ENCODE peak calls at places on chromosomes 7 and 10, in four cellular contexts. One of them, this sample, is unnamed.

GRCh38 chr7:85535974-85536729 is 349.3 kb upstream of the SEMA3D start:
- DNase-seq in BE2C: no peak
- DNase-seq in lower lobe of right lung: no peak
- DNase-seq in PC-9: no peak
- DNase-seq in this sample: no peak

GRCh38 chr10:86707505-86707904 is 39.2 kb downstream of the LDB3 start:
- DNase-seq in BE2C: no peak
- DNase-seq in lower lobe of right lung: no peak
- DNase-seq in PC-9: no peak
- DNase-seq in this sample: no peak

GRCh38 chr7:133771778-133772421 is 355.2 kb upstream of the LRGUK start:
- DNase-seq in BE2C: peak
- DNase-seq in lower lobe of right lung: no peak
- DNase-seq in PC-9: no peak
- DNase-seq in this sample: peak

GRCh38 chr7:11228515-11228914 is 254.8 kb downstream of the PHF14 start:
- DNase-seq in BE2C: peak
- DNase-seq in lower lobe of right lung: peak
- DNase-seq in PC-9: no peak
- DNase-seq in this sample: no peak

GRCh38 chr10:86075512-86075911 is 291.1 kb downstream of the GRID1 start:
- DNase-seq in BE2C: no peak
- DNase-seq in lower lobe of right lung: no peak
- DNase-seq in PC-9: no peak
- DNase-seq in this sample: no peak

GRCh38 chr10:72334196-72334831 is 20.4 kb downstream of the DNAJB12 start:
- DNase-seq in BE2C: peak
- DNase-seq in lower lobe of right lung: peak
- DNase-seq in PC-9: no peak
- DNase-seq in this sample: no peak

GRCh38 chr7:41508755-41509154 is 194.1 kb downstream of the INHBA start:
- DNase-seq in BE2C: no peak
- DNase-seq in lower lobe of right lung: no peak
- DNase-seq in PC-9: no peak
- DNase-seq in this sample: no peak

GRCh38 chr7:83876593-83876992 is 227.7 kb upstream of the SEMA3E start:
- DNase-seq in BE2C: no peak
- DNase-seq in lower lobe of right lung: no peak
- DNase-seq in PC-9: no peak
- DNase-seq in this sample: peak

GRCh38 chr10:113087082-113088029 is 137.3 kb downstream of the TCF7L2 start:
- DNase-seq in BE2C: peak
- DNase-seq in lower lobe of right lung: peak
- DNase-seq in PC-9: peak
- DNase-seq in this sample: peak

GRCh38 chr7:460374-461117 is 59.1 kb downstream of the PDGFA start:
- DNase-seq in BE2C: no peak
- DNase-seq in lower lobe of right lung: peak
- DNase-seq in PC-9: no peak
- DNase-seq in this sample: no peak

GRCh38 chr7:46226860-46227259 is 305.8 kb upstream of the IGFBP3 start:
- DNase-seq in BE2C: no peak
- DNase-seq in lower lobe of right lung: no peak
- DNase-seq in PC-9: no peak
- DNase-seq in this sample: no peak

GRCh38 chr7:102866480-102866879 is 46.3 kb upstream of the LRRC17 start:
- DNase-seq in BE2C: no peak
- DNase-seq in lower lobe of right lung: no peak
- DNase-seq in PC-9: no peak
- DNase-seq in this sample: no peak

GRCh38 chr10:110355922-110356627 is 51.4 kb upstream of the SMNDC1 start:
- DNase-seq in BE2C: no peak
- DNase-seq in lower lobe of right lung: no peak
- DNase-seq in PC-9: no peak
- DNase-seq in this sample: no peak

GRCh38 chr10:77872947-77873557 is 53.5 kb downstream of the DLG5 start:
- DNase-seq in BE2C: no peak
- DNase-seq in lower lobe of right lung: no peak
- DNase-seq in PC-9: no peak
- DNase-seq in this sample: no peak

GRCh38 chr7:93030605-93031225 is 87.1 kb downstream of the SAMD9 start:
- DNase-seq in BE2C: no peak
- DNase-seq in lower lobe of right lung: no peak
- DNase-seq in PC-9: no peak
- DNase-seq in this sample: no peak

GRCh38 chr7:22782616-22783232 is 39.9 kb downstream of the TOMM7 start:
- DNase-seq in BE2C: peak
- DNase-seq in lower lobe of right lung: peak
- DNase-seq in PC-9: peak
- DNase-seq in this sample: peak

DNA sequence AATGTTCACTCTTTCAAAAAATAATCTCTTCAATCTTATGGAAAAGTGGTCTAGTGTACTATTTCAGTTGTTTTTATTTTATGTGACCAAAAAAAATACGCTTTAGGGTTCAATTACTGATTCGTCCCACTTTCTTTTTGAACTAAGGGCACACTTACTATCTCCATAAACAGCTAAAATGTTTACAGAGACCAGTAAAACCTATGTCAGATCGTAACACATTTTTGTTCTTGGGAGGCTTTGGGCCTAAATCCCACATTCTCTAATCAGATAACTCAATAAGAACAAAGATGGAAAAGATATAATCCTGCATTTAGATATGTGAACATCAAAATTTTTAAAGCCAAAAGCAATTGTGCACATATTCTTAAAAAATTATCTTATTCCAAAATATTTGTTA is 29.8 kb upstream of the EPC1 start:
- DNase-seq in BE2C: no peak
- DNase-seq in lower lobe of right lung: no peak
- DNase-seq in PC-9: no peak
- DNase-seq in this sample: no peak
- H3K4me3 ChIP-seq in BE2C: peak
- H3K4me3 ChIP-seq in lower lobe of right lung: peak
- H3K4me3 ChIP-seq in PC-9: peak
- H3K4me3 ChIP-seq in this sample: peak

DNA sequence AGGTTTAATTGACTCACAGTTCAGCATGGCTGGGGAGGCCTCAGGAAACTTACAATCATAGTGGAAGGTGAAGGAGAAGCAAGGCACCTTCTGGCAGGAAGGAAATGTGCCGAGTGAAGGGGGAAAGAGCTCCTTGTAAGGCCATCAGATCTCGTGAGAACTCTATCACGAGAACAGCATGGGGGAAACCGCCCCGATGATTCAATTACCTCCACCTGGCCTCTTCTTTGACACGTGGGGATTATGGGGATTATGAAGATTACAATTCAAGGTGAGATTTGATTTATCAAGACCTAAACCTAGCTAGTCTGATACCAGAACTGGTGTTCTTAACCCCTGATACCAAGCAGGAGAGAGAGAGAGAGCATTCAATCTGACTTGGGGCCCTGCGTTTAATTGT is 258.7 kb downstream of the PTEN start:
- DNase-seq in BE2C: no peak
- DNase-seq in lower lobe of right lung: no peak
- DNase-seq in PC-9: no peak
- DNase-seq in this sample: no peak
- H3K4me3 ChIP-seq in BE2C: no peak
- H3K4me3 ChIP-seq in lower lobe of right lung: no peak
- H3K4me3 ChIP-seq in PC-9: no peak
- H3K4me3 ChIP-seq in this sample: no peak

DNA sequence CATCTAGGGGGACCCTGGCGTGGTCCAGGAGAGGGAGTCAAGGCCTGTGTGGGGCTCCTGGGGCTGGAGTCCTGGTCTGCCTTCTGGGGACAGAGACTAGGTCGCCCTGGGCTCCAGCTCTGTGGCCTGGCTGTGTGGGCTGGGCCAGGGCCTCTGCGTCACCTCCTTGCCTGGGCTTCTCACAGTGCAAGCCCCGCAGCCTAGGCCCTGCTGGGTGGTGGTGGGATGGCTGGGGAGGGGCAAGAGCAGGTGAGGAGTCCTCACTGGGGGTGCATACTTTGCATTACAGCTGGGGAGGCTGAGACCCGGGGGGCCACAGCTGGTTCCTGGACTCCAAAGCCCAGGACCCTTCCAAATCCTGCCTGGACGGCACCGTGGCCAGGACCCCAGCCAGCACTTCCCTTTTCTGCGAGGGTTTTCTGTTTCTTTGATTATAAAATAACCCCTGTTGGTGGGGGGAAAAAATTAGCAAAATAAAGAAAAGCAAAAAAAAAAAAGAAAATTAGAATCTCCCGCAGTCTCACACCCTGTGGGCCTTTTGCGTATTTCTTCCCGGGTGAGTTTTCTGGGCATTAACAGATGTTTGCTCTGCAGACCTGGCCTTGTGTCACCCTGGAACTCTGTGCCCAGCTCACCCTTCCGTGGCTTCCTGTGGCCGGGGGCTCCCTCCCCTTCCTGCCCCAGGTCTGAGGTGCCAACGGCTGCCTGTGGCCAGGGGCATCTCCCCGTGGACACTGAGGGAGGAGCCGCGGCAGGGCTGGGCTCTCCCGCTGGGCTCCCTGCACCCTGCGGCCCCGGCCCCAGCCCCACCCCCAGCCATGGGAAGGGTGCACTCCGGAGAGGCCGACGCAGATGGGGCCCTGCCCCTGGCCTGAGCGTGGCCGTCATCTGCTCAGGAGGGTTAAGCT is 23.7 kb downstream of the PWWP2B start:
- DNase-seq in BE2C: no peak
- DNase-seq in lower lobe of right lung: peak
- DNase-seq in PC-9: peak
- DNase-seq in this sample: no peak
- H3K4me3 ChIP-seq in BE2C: no peak
- H3K4me3 ChIP-seq in lower lobe of right lung: peak
- H3K4me3 ChIP-seq in PC-9: peak
- H3K4me3 ChIP-seq in this sample: no peak

GRCh38 chr10:31064334-31064733 is 32.7 kb upstream of the ZNF438 start:
- DNase-seq in BE2C: peak
- DNase-seq in lower lobe of right lung: no peak
- DNase-seq in PC-9: no peak
- DNase-seq in this sample: no peak
- H3K4me3 ChIP-seq in BE2C: no peak
- H3K4me3 ChIP-seq in lower lobe of right lung: no peak
- H3K4me3 ChIP-seq in PC-9: no peak
- H3K4me3 ChIP-seq in this sample: no peak

DNA sequence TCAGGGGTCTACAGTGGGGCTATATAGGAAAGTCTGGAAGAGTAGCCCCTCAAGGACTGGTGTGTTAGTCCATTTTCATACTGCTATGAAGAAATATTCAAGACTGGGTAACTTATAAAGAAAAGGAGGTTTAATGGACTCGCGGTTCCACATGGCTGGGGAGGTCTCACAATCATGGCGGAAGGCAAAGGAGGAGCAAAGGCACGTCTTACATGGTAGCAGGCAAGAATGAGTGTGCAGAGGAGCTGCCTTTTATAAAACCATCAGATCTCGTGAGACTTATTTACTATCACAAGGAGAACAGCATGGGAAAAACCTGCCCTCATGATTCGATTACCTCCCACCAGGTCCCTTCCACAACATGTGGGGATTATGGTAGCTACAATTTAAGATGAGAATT is 3.0 kb downstream of the FKBP14 start:
- DNase-seq in BE2C: no peak
- DNase-seq in lower lobe of right lung: no peak
- DNase-seq in PC-9: no peak
- DNase-seq in this sample: no peak
- H3K4me3 ChIP-seq in BE2C: no peak
- H3K4me3 ChIP-seq in lower lobe of right lung: no peak
- H3K4me3 ChIP-seq in PC-9: no peak
- H3K4me3 ChIP-seq in this sample: no peak

GRCh38 chr7:73700070-73700423 is 16.6 kb downstream of the BUD23 start:
- DNase-seq in BE2C: no peak
- DNase-seq in lower lobe of right lung: no peak
- DNase-seq in PC-9: no peak
- DNase-seq in this sample: no peak
- H3K4me3 ChIP-seq in BE2C: no peak
- H3K4me3 ChIP-seq in lower lobe of right lung: no peak
- H3K4me3 ChIP-seq in PC-9: no peak
- H3K4me3 ChIP-seq in this sample: no peak

GRCh38 chr7:118281196-118281595 is 56.7 kb downstream of the ANKRD7 start:
- DNase-seq in BE2C: no peak
- DNase-seq in lower lobe of right lung: no peak
- DNase-seq in PC-9: no peak
- DNase-seq in this sample: no peak

GRCh38 chr7:118285358-118285757 is 60.9 kb downstream of the ANKRD7 start:
- DNase-seq in BE2C: no peak
- DNase-seq in lower lobe of right lung: no peak
- DNase-seq in PC-9: no peak
- DNase-seq in this sample: no peak

GRCh38 chr7:118286131-118286530 is 61.6 kb downstream of the ANKRD7 start:
- DNase-seq in BE2C: no peak
- DNase-seq in lower lobe of right lung: no peak
- DNase-seq in PC-9: no peak
- DNase-seq in this sample: no peak

GRCh38 chr7:118280319-118281012 is 56.0 kb downstream of the ANKRD7 start:
- DNase-seq in BE2C: no peak
- DNase-seq in lower lobe of right lung: no peak
- DNase-seq in PC-9: no peak
- DNase-seq in this sample: no peak
- H3K4me3 ChIP-seq in BE2C: no peak
- H3K4me3 ChIP-seq in lower lobe of right lung: no peak
- H3K4me3 ChIP-seq in PC-9: no peak
- H3K4me3 ChIP-seq in this sample: no peak

DNA sequence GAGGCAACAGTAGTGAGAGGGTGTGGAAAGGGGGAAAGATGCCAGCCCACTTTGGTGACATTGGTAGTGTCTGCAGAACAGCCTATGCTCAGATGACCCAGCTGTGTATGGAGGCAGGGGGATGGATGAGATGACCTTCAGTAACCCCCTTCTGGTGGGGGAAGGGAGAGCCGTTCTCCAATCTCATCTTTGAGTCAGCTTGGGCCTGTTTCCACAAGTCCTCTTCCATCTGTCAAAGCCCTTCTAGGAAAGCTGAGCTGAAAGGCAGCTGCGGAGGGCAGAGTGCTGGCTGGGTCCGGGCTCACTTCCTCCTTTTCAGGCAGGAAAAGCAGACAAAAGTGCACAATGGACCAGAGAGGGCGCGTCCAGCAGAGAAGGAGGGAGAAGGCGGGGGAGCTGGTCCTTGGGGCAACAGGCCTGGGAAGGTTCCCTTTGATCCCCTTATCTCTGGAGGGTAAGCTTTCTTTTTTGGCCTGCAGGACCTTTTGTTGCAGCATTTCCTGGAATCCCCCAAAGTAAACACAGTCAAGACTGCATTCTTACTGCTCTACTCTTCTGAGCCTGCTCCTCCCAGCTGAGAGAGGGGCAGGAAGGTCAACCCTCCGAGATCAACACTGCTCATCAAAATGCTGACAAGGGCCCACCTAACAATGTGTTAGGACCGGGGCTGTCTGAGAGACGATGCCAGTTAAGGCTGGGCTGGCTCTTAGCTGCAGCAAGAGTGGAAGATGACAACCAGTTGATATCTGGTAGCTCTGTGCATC is 1.2 kb upstream of the LRMDA start:
- DNase-seq in BE2C: peak
- DNase-seq in lower lobe of right lung: peak
- DNase-seq in PC-9: no peak
- DNase-seq in this sample: no peak
- H3K4me3 ChIP-seq in BE2C: no peak
- H3K4me3 ChIP-seq in lower lobe of right lung: peak
- H3K4me3 ChIP-seq in PC-9: no peak
- H3K4me3 ChIP-seq in this sample: peak